ENCODE peak calls at places on chromosomes 12 and 14, in ten cellular contexts. One of them, this sample, is unnamed.

GRCh38 chr12:66885115-66885875 is 206.4 kb upstream of the GRIP1 start:
- DNase-seq in anterior cingulate cortex: no peak
- DNase-seq in activated naive CD4-positive, alpha-beta T cell: no peak
- DNase-seq in foreskin keratinocyte: no peak
- DNase-seq in ascending aorta: no peak
- DNase-seq in coronary artery: no peak
- DNase-seq in CD4-positive, alpha-beta memory T cell: no peak
- DNase-seq in T-helper 2 cell: no peak
- DNase-seq in suprapubic skin: no peak
- DNase-seq in fibroblast of lung: no peak
- DNase-seq in this sample: no peak

GRCh38 chr12:105334001-105334400 is 3.5 kb downstream of the C12orf75 start:
- DNase-seq in ascending aorta: no peak
- DNase-seq in suprapubic skin: no peak
- DNase-seq in fibroblast of lung: peak; percentile 92
- DNase-seq in activated naive CD4-positive, alpha-beta T cell: no peak
- DNase-seq in foreskin keratinocyte: no peak
- DNase-seq in T-helper 2 cell: no peak
- DNase-seq in CD4-positive, alpha-beta memory T cell: no peak
- DNase-seq in coronary artery: no peak
- DNase-seq in anterior cingulate cortex: no peak
- DNase-seq in this sample: no peak

GRCh38 chr12:124533456-124533855 is 34.0 kb downstream of the NCOR2 start:
- DNase-seq in fibroblast of lung: no peak
- DNase-seq in foreskin keratinocyte: no peak
- DNase-seq in suprapubic skin: no peak
- DNase-seq in ascending aorta: no peak
- DNase-seq in activated naive CD4-positive, alpha-beta T cell: no peak
- DNase-seq in anterior cingulate cortex: no peak
- DNase-seq in CD4-positive, alpha-beta memory T cell: no peak
- DNase-seq in coronary artery: no peak
- DNase-seq in T-helper 2 cell: no peak
- DNase-seq in this sample: no peak

GRCh38 chr14:31286456-31287293 is 79.1 kb upstream of the HECTD1 start:
- DNase-seq in ascending aorta: no peak
- DNase-seq in foreskin keratinocyte: no peak
- DNase-seq in anterior cingulate cortex: no peak
- DNase-seq in coronary artery: no peak
- DNase-seq in T-helper 2 cell: no peak
- DNase-seq in CD4-positive, alpha-beta memory T cell: peak; percentile 5
- DNase-seq in fibroblast of lung: no peak
- DNase-seq in activated naive CD4-positive, alpha-beta T cell: no peak
- DNase-seq in suprapubic skin: no peak
- DNase-seq in this sample: no peak

GRCh38 chr12:14410841-14411569 is 45.5 kb downstream of the ATF7IP start:
- DNase-seq in ascending aorta: no peak
- DNase-seq in CD4-positive, alpha-beta memory T cell: peak; percentile 69
- DNase-seq in foreskin keratinocyte: peak; percentile 32
- DNase-seq in T-helper 2 cell: peak; percentile 26
- DNase-seq in suprapubic skin: no peak
- DNase-seq in fibroblast of lung: peak; percentile 72
- DNase-seq in anterior cingulate cortex: no peak
- DNase-seq in activated naive CD4-positive, alpha-beta T cell: no peak
- DNase-seq in coronary artery: no peak
- DNase-seq in this sample: no peak

GRCh38 chr12:89817501-89818226 is 109.0 kb upstream of the ATP2B1 start:
- DNase-seq in T-helper 2 cell: no peak
- DNase-seq in foreskin keratinocyte: no peak
- DNase-seq in ascending aorta: no peak
- DNase-seq in coronary artery: no peak
- DNase-seq in activated naive CD4-positive, alpha-beta T cell: no peak
- DNase-seq in anterior cingulate cortex: no peak
- DNase-seq in CD4-positive, alpha-beta memory T cell: no peak
- DNase-seq in fibroblast of lung: no peak
- DNase-seq in suprapubic skin: no peak
- DNase-seq in this sample: no peak

GRCh38 chr12:5433081-5433839 is 1.4 kb downstream of the NTF3 start:
- DNase-seq in anterior cingulate cortex: no peak
- DNase-seq in foreskin keratinocyte: no peak
- DNase-seq in suprapubic skin: no peak
- DNase-seq in CD4-positive, alpha-beta memory T cell: no peak
- DNase-seq in ascending aorta: no peak
- DNase-seq in activated naive CD4-positive, alpha-beta T cell: no peak
- DNase-seq in coronary artery: no peak
- DNase-seq in fibroblast of lung: peak; percentile 23
- DNase-seq in T-helper 2 cell: no peak
- DNase-seq in this sample: no peak

GRCh38 chr12:100842156-100842555 is 47.6 kb downstream of the ANO4 start:
- DNase-seq in coronary artery: no peak
- DNase-seq in CD4-positive, alpha-beta memory T cell: no peak
- DNase-seq in fibroblast of lung: peak; percentile 90
- DNase-seq in ascending aorta: no peak
- DNase-seq in foreskin keratinocyte: no peak
- DNase-seq in T-helper 2 cell: no peak
- DNase-seq in suprapubic skin: no peak
- DNase-seq in anterior cingulate cortex: no peak
- DNase-seq in activated naive CD4-positive, alpha-beta T cell: no peak
- DNase-seq in this sample: no peak

GRCh38 chr12:49201595-49202295 is 12.9 kb upstream of the TUBA1A start:
- DNase-seq in coronary artery: no peak
- DNase-seq in T-helper 2 cell: no peak
- DNase-seq in ascending aorta: peak; percentile 55
- DNase-seq in CD4-positive, alpha-beta memory T cell: peak; percentile 23
- DNase-seq in anterior cingulate cortex: no peak
- DNase-seq in fibroblast of lung: peak; percentile 89
- DNase-seq in suprapubic skin: no peak
- DNase-seq in foreskin keratinocyte: peak; percentile 76
- DNase-seq in activated naive CD4-positive, alpha-beta T cell: no peak
- DNase-seq in this sample: no peak

GRCh38 chr14:61288720-61289119 is 7.6 kb upstream of the TMEM30B start:
- DNase-seq in ascending aorta: no peak
- DNase-seq in foreskin keratinocyte: no peak
- DNase-seq in anterior cingulate cortex: no peak
- DNase-seq in coronary artery: no peak
- DNase-seq in T-helper 2 cell: no peak
- DNase-seq in CD4-positive, alpha-beta memory T cell: no peak
- DNase-seq in suprapubic skin: no peak
- DNase-seq in fibroblast of lung: no peak
- DNase-seq in activated naive CD4-positive, alpha-beta T cell: no peak
- DNase-seq in this sample: no peak

GRCh38 chr14:71555654-71556559 is 376.3 kb upstream of the RGS6 start:
- DNase-seq in ascending aorta: no peak
- DNase-seq in foreskin keratinocyte: peak; percentile 9
- DNase-seq in T-helper 2 cell: peak; percentile 25
- DNase-seq in anterior cingulate cortex: no peak
- DNase-seq in CD4-positive, alpha-beta memory T cell: peak; percentile 75
- DNase-seq in suprapubic skin: no peak
- DNase-seq in fibroblast of lung: peak; percentile 51
- DNase-seq in activated naive CD4-positive, alpha-beta T cell: peak; percentile 1
- DNase-seq in coronary artery: no peak
- DNase-seq in this sample: no peak

GRCh38 chr12:11761869-11762567 is 112.5 kb downstream of the ETV6 start:
- DNase-seq in suprapubic skin: no peak
- DNase-seq in fibroblast of lung: no peak
- DNase-seq in T-helper 2 cell: no peak
- DNase-seq in CD4-positive, alpha-beta memory T cell: no peak
- DNase-seq in foreskin keratinocyte: no peak
- DNase-seq in activated naive CD4-positive, alpha-beta T cell: no peak
- DNase-seq in ascending aorta: no peak
- DNase-seq in coronary artery: no peak
- DNase-seq in anterior cingulate cortex: no peak
- DNase-seq in this sample: no peak

GRCh38 chr14:90179809-90180779 is 76.3 kb upstream of the PSMC1 start:
- DNase-seq in CD4-positive, alpha-beta memory T cell: no peak
- DNase-seq in foreskin keratinocyte: no peak
- DNase-seq in coronary artery: no peak
- DNase-seq in fibroblast of lung: no peak
- DNase-seq in ascending aorta: no peak
- DNase-seq in activated naive CD4-positive, alpha-beta T cell: no peak
- DNase-seq in suprapubic skin: no peak
- DNase-seq in anterior cingulate cortex: no peak
- DNase-seq in T-helper 2 cell: no peak
- DNase-seq in this sample: no peak

GRCh38 chr14:64400829-64401459 is 12.8 kb downstream of the MTHFD1 start:
- DNase-seq in coronary artery: no peak
- DNase-seq in T-helper 2 cell: no peak
- DNase-seq in foreskin keratinocyte: no peak
- DNase-seq in fibroblast of lung: no peak
- DNase-seq in CD4-positive, alpha-beta memory T cell: no peak
- DNase-seq in suprapubic skin: no peak
- DNase-seq in ascending aorta: no peak
- DNase-seq in activated naive CD4-positive, alpha-beta T cell: no peak
- DNase-seq in anterior cingulate cortex: no peak
- DNase-seq in this sample: no peak

GRCh38 chr12:53096089-53096741 is 1.3 kb upstream of the IGFBP6 start:
- DNase-seq in foreskin keratinocyte: peak; percentile 6
- DNase-seq in CD4-positive, alpha-beta memory T cell: no peak
- DNase-seq in fibroblast of lung: peak; percentile 83
- DNase-seq in ascending aorta: peak; percentile 94
- DNase-seq in activated naive CD4-positive, alpha-beta T cell: no peak
- DNase-seq in T-helper 2 cell: no peak
- DNase-seq in anterior cingulate cortex: no peak
- DNase-seq in suprapubic skin: peak; percentile 88
- DNase-seq in coronary artery: peak; percentile 94
- DNase-seq in this sample: no peak

GRCh38 chr14:101721951-101722661 is 39.4 kb upstream of the PPP2R5C start:
- DNase-seq in anterior cingulate cortex: no peak
- DNase-seq in suprapubic skin: peak; percentile 76
- DNase-seq in activated naive CD4-positive, alpha-beta T cell: peak; percentile 61
- DNase-seq in T-helper 2 cell: peak; percentile 77
- DNase-seq in fibroblast of lung: peak; percentile 93
- DNase-seq in foreskin keratinocyte: peak; percentile 58
- DNase-seq in CD4-positive, alpha-beta memory T cell: peak; percentile 93
- DNase-seq in ascending aorta: peak; percentile 73
- DNase-seq in coronary artery: peak; percentile 73
- DNase-seq in this sample: no peak

GRCh38 chr14:98984719-98985041 is 287.3 kb downstream of the BCL11B start:
- DNase-seq in coronary artery: peak; percentile 28
- DNase-seq in anterior cingulate cortex: no peak
- DNase-seq in CD4-positive, alpha-beta memory T cell: peak; percentile 87
- DNase-seq in foreskin keratinocyte: no peak
- DNase-seq in T-helper 2 cell: peak; percentile 69
- DNase-seq in suprapubic skin: no peak
- DNase-seq in activated naive CD4-positive, alpha-beta T cell: peak; percentile 42
- DNase-seq in ascending aorta: no peak
- DNase-seq in fibroblast of lung: no peak
- DNase-seq in this sample: no peak

GRCh38 chr14:60093606-60094005 is 1.9 kb downstream of the PCNX4 start:
- DNase-seq in CD4-positive, alpha-beta memory T cell: no peak
- DNase-seq in anterior cingulate cortex: no peak
- DNase-seq in activated naive CD4-positive, alpha-beta T cell: no peak
- DNase-seq in ascending aorta: no peak
- DNase-seq in suprapubic skin: no peak
- DNase-seq in foreskin keratinocyte: no peak
- DNase-seq in T-helper 2 cell: no peak
- DNase-seq in coronary artery: no peak
- DNase-seq in fibroblast of lung: peak; percentile 18
- DNase-seq in this sample: no peak

GRCh38 chr12:93127582-93128331 is 198.7 kb upstream of the EEA1 start:
- DNase-seq in anterior cingulate cortex: no peak
- DNase-seq in foreskin keratinocyte: peak; percentile 87
- DNase-seq in suprapubic skin: no peak
- DNase-seq in fibroblast of lung: peak; percentile 71
- DNase-seq in T-helper 2 cell: no peak
- DNase-seq in CD4-positive, alpha-beta memory T cell: no peak
- DNase-seq in activated naive CD4-positive, alpha-beta T cell: no peak
- DNase-seq in coronary artery: peak; percentile 92
- DNase-seq in ascending aorta: peak; percentile 93
- DNase-seq in this sample: no peak

GRCh38 chr12:11981174-11981733 is 89.5 kb upstream of the BCL2L14 start:
- DNase-seq in fibroblast of lung: peak; percentile 61
- DNase-seq in activated naive CD4-positive, alpha-beta T cell: no peak
- DNase-seq in anterior cingulate cortex: no peak
- DNase-seq in ascending aorta: no peak
- DNase-seq in coronary artery: no peak
- DNase-seq in T-helper 2 cell: peak; percentile 9
- DNase-seq in suprapubic skin: no peak
- DNase-seq in foreskin keratinocyte: no peak
- DNase-seq in CD4-positive, alpha-beta memory T cell: peak; percentile 94
- DNase-seq in this sample: no peak

GRCh38 chr12:47773858-47774580 is 981 bp downstream of the SLC48A1 start:
- DNase-seq in coronary artery: no peak
- DNase-seq in foreskin keratinocyte: no peak
- DNase-seq in ascending aorta: no peak
- DNase-seq in T-helper 2 cell: no peak
- DNase-seq in CD4-positive, alpha-beta memory T cell: no peak
- DNase-seq in fibroblast of lung: no peak
- DNase-seq in suprapubic skin: no peak
- DNase-seq in activated naive CD4-positive, alpha-beta T cell: no peak
- DNase-seq in anterior cingulate cortex: no peak
- DNase-seq in this sample: no peak

GRCh38 chr12:2876431-2877046 is 435 bp downstream of the FOXM1 start:
- DNase-seq in activated naive CD4-positive, alpha-beta T cell: no peak
- DNase-seq in ascending aorta: no peak
- DNase-seq in coronary artery: no peak
- DNase-seq in CD4-positive, alpha-beta memory T cell: peak; percentile 28
- DNase-seq in foreskin keratinocyte: peak; percentile 38
- DNase-seq in anterior cingulate cortex: no peak
- DNase-seq in T-helper 2 cell: no peak
- DNase-seq in fibroblast of lung: peak; percentile 29
- DNase-seq in suprapubic skin: no peak
- DNase-seq in this sample: no peak

This sample was measured in activated B cell treated with CpG ODN at 0.5 μM for 24 hours.